ENCODE peak calls at places on chromosomes 1 and 21, in four cellular contexts. X is K562, B is HepG2, O is H1. L is an unnamed sample. For H4K20me1, the result is how much of the 10 kb centered on the place peaks cover.

GRCh38 chr21:31654340-31654739 is 5.2 kb upstream of the SOD1 start:
- DNase-seq in B (no peak), X (no peak), O (no peak), L (no peak)

GRCh38 chr1:77282187-77282865 is 507 bp downstream of the AK5 start:
- DNase-seq in O (no peak), X (no peak), B (no peak), L (peak)

GRCh38 chr21:44729336-44730027 is 18.1 kb upstream of the TSPEAR start:
- DNase-seq in B (no peak), O (no peak), X (no peak), L (no peak)

GRCh38 chr1:156371553-156372264 is 2.7 kb downstream of the RHBG start:
- DNase-seq in B (peak), O (no peak), X (no peak), L (peak)

GRCh38 chr1:41613646-41614592 is 129.4 kb upstream of the EDN2 start:
- DNase-seq in B (no peak), X (no peak), O (no peak), L (peak)

GRCh38 chr1:69455718-69456117 is 112.0 kb upstream of the LRRC7 start:
- DNase-seq in X (no peak), O (no peak), B (no peak), L (no peak)

GRCh38 chr1:44621841-44622286 is 52.4 kb downstream of the TMEM53 start:
- DNase-seq in B (no peak), X (no peak), O (no peak), L (peak)

GRCh38 chr1:156656779-156657160 is 14.9 kb downstream of the BCAN start:
- DNase-seq in B (no peak), O (no peak), X (no peak), L (no peak)

GRCh38 chr1:175410560-175410959 is 218.0 kb upstream of the KIAA0040 start:
- DNase-seq in O (no peak), X (no peak), B (no peak), L (no peak)

GRCh38 chr1:193700710-193701355 is 514.4 kb upstream of the B3GALT2 start:
- DNase-seq in B (no peak), X (no peak), O (no peak), L (peak)

GRCh38 chr1:63124666-63125191 is 197.6 kb upstream of the FOXD3 start:
- DNase-seq in B (peak), X (no peak), O (no peak), L (peak)

GRCh38 chr1:153444078-153444477 is 16.4 kb downstream of the S100A7 start:
- DNase-seq in B (no peak), O (no peak), X (no peak), L (no peak)

GRCh38 chr1:52348704-52349301 is 17.2 kb downstream of the CC2D1B start:
- DNase-seq in O (peak), X (peak), B (no peak), L (peak)

GRCh38 chr1:11692899-11693590 is 1.5 kb downstream of the DRAXIN start:
- DNase-seq in X (peak), B (no peak), O (no peak), L (peak)

GRCh38 chr1:182786223-182787001 is 3.2 kb upstream of the NPL start:
- DNase-seq in B (peak), X (peak), O (peak), L (peak)

GRCh38 chr1:221683681-221684080 is 58.2 kb downstream of the DUSP10 start:
- DNase-seq in X (no peak), B (no peak), O (no peak), L (no peak)

GRCh38 chr1:195744256-195744655 is 864.0 kb downstream of the KCNT2 start:
- DNase-seq in B (no peak), O (no peak), X (no peak), L (no peak)

GRCh38 chr1:185208626-185209170 is 51.7 kb downstream of the SWT1 start:
- DNase-seq in O (no peak), X (no peak), B (no peak), L (peak)

GRCh38 chr1:91763252-91763651 is 122.7 kb downstream of the TGFBR3 start:
- DNase-seq in O (no peak), X (peak), B (no peak), L (peak)

GRCh38 chr1:3910049-3910731 is 10.1 kb upstream of the C1orf174 start:
- DNase-seq in X (no peak), O (no peak), B (no peak), L (no peak)

GRCh38 chr1:246306415-246307037 is 200.6 kb downstream of the SMYD3 start:
- DNase-seq in O (no peak), X (peak), B (peak), L (peak)

GRCh38 chr1:83508485-83509151 is 490.3 kb downstream of the TTLL7 start:
- DNase-seq in B (no peak), X (no peak), O (no peak), L (peak)

GRCh38 chr1:234719454-234720258 is 109.7 kb upstream of the IRF2BP2 start:
- DNase-seq in O (no peak), X (no peak), B (peak), L (no peak)

GRCh38 chr1:171507435-171507834 is 22.1 kb downstream of the PRRC2C start:
- DNase-seq in B (no peak), X (no peak), O (no peak), L (no peak)

GRCh38 chr1:183243190-183244065 is 57.4 kb downstream of the LAMC2 start:
- DNase-seq in O (no peak), X (no peak), B (no peak), L (no peak)

GRCh38 chr1:112508242-112509004 is at the start of gene WNT2B:
- DNase-seq in B (peak), X (peak), O (no peak), L (no peak)

GRCh38 chr1:206656936-206657335 is 21.6 kb downstream of the DYRK3 start:
- DNase-seq in B (no peak), O (no peak), X (no peak), L (no peak)

GRCh38 chr1:2373551-2374259 is 17.6 kb downstream of the MORN1 start:
- DNase-seq in O (no peak), X (no peak), B (no peak), L (no peak)

GRCh38 chr21:44314128-44314527 is 14.3 kb downstream of the PFKL start:
- DNase-seq in O (no peak), X (no peak), B (no peak), L (no peak)

GRCh38 chr1:29461115-29461739 is 224.9 kb downstream of the PTPRU start:
- DNase-seq in B (no peak), X (no peak), O (no peak), L (no peak)

GRCh38 chr21:42237161-42237560 is 18.2 kb downstream of the ABCG1 start:
- DNase-seq in B (no peak), O (no peak), X (no peak), L (no peak)

GRCh38 chr21:42236014-42236413 is 17.1 kb downstream of the ABCG1 start:
- DNase-seq in B (no peak), X (no peak), O (no peak), L (no peak)

GRCh38 chr21:42238185-42238934 is 19.4 kb downstream of the ABCG1 start:
- DNase-seq in O (no peak), X (no peak), B (no peak), L (no peak)

GRCh38 chr21:42236693-42237092 is 17.8 kb downstream of the ABCG1 start:
- DNase-seq in O (no peak), X (no peak), B (no peak), L (no peak)

DNA sequence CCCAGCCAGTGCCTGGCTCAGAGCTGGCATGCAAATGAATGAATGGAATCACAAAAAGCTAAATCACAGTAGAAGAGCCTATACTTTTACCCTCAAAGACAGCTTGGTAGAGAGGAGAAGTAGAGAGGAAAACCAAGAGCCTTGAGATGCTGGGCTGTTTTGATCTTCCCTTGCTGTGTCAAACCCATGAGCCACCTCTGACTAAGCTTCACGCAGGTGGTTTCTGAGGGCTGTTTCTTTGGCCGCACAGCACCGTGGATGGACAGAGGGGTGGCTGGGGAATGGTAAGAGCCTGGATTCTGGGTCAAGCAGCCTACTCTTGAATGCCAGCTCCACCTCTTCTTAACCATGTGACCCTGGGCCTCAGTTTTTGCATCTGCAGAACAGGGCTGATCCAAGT is 18.6 kb downstream of the ABCG1 start:
- DNase-seq in X (no peak), B (no peak), O (no peak), L (no peak)
- H4K20me1 ChIP-seq in X (under half), B (under half), O (under half), L (under half)

DNA sequence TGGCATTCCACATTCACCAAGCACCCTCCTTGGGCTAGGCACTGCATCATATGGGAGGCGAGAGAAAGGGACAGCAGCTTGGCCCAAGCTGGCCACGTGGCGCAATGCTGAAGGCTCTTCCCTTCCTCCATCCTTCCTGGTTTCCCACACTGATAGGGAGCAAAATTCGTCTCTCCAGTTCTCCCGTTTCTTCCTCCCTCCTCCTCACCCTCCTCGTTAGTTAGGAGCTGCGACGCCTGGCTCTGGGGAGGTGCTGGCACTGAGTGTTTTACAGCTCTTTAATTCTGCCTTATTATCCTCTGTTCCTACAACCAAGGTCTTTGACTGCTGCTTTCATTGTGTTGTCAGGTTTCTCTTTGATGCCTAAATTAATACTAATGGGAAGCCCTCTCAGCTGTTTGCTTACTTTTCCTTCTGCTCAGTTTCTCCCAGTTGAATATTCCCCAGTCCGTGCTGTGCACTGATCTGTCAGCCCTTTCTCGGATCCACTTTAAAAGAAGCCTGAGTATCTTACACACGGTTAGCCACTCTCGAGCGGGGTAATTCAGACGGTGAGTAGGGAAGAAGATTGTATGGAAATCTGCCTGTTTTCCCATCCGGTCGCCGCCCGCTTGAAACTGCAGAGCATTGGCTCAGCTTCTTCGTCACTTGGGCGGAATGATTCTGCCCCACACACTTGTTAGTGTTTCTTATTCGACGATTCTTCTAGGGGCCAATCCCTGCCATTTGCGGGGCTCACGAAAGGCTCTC is 56.2 kb upstream of the SMYD2 start:
- DNase-seq in B (no peak), X (no peak), O (peak), L (peak)
- TF ChIP-seq MAFK in B (no peak), X (no peak), O (no peak), L (no peak)

DNA sequence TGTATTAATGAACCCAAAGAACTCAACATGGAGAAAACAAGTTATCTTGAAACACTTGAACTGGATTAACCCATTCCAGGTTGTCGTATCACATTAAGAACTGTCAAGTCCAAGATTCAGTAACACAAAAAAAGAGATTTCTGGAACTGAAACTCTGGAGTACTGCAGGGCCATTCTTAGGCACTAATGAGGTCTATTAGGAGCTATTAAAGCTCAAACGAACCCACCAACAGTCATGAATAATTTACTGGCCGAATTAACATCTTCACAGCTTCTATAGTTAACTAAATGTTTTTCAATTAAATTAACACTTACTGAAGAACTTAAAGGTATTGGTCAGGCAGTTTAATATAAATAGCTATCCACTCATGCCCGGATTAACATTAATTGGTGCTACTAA is 4.6 kb downstream of the CSDE1 start:
- DNase-seq in B (no peak), O (no peak), X (no peak), L (no peak)
- H4K20me1 ChIP-seq in B (half or more), O (under half), X (half or more), L (half or more)

DNA sequence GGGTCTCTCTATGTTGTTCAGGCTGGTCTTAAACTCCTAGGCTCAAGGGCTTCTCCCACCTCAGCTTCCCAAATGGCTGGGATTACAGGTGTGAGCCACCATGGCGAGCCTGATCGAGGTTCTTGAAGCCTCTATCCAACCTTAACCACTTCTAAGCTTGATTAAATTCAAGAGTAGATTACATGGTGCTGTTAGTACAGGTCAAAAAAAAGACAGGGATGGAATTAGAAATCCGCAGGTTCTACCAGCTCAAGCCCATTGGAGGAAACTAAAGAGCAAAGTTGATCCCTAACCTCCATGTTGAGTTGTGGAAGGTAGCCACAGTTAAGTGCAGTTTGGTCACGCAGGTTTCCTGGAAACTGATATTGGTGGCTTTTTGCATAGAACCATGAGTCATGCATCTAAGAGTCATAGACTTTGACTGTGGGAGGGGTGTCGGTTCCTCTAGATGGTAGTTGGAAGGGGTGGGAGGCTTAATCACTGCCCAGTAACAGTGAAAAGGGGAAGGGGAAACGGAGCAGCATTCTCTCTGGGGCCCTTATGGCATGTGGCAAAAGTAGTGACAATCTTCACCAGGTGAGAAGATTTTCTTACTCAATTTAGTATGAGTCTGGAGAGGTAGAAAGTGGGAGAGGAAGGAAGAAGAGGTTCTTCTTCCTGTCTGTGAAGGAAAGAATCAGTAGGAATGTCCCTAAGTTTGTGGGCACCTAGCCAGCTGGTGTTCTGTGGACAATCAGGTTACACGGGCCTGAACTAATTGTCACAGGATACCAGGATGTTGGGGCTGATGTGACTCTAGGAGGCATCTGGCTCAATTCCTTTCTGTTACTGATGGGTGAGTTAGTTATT is 7.0 kb downstream of the CD53 start:
- DNase-seq in O (no peak), X (peak), B (no peak), L (no peak)
- TF ChIP-seq MAFK in O (no peak), X (peak), B (no peak), L (no peak)

DNA sequence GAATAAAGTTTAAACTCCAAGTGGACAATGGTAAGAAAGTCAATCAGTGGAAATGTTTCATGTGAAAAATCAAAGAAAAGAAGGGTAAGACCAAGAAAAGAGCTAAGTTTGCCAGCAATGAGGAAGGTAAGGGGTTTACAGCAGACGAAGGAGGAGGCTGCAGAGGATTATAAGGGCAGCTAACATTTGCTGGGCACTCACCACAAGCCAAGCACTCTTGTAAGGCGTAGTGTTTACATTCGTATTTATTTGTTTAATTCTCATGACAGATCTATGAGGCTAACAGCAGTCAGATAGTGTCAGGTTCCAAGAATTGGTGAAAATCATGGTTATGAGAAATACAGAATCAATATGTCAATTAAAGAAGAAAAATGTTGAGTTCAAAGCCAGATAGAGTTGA is 75.2 kb upstream of the NGF start:
- DNase-seq in O (no peak), X (no peak), B (no peak), L (no peak)
- H4K20me1 ChIP-seq in O (under half), X (under half), B (under half), L (under half)

L was measured in IMR-90.